ENCODE peak calls at places on chromosome 5, in four cellular contexts. K is H1, Y is M059J, X is dorsolateral prefrontal cortex. O is an unnamed sample.

GRCh38 chr5:66223637-66224036 is 79.5 kb downstream of the SREK1 start:
- DNase-seq in X (no peak), Y (peak; percentile 25), K (no peak), O (peak; percentile 8)

GRCh38 chr5:79806741-79807140 is 117.1 kb downstream of the CMYA5 start:
- DNase-seq in K (no peak), Y (no peak), X (no peak), O (no peak)

GRCh38 chr5:3268760-3269330 is 326.8 kb upstream of the IRX1 start:
- DNase-seq in X (no peak), Y (no peak), K (no peak), O (no peak)

GRCh38 chr5:172733974-172734346 is 37.0 kb downstream of the DUSP1 start:
- DNase-seq in Y (no peak), X (no peak), K (no peak), O (no peak)

GRCh38 chr5:173963867-173964429 is 25.0 kb upstream of the C5orf47 start:
- DNase-seq in X (no peak), Y (peak; percentile 50), K (no peak), O (no peak)

GRCh38 chr5:125683669-125684068 is 739.5 kb upstream of the GRAMD2B start:
- DNase-seq in K (no peak), Y (no peak), X (no peak), O (no peak)

GRCh38 chr5:140322751-140323731 is 20.1 kb upstream of the PFDN1 start:
- DNase-seq in K (no peak), Y (peak; percentile 98), X (peak; percentile 55), O (peak; percentile 74)

GRCh38 chr5:136058031-136058971 is 29.5 kb downstream of the TGFBI start:
- DNase-seq in K (no peak), X (no peak), Y (peak; percentile 98), O (peak; percentile 94)

GRCh38 chr5:173479711-173480110 is 136.7 kb downstream of the BOD1 start:
- DNase-seq in Y (peak; percentile 38), K (no peak), X (no peak), O (peak; percentile 82)

GRCh38 chr5:30438785-30439184 is 754.7 kb upstream of the CDH6 start:
- DNase-seq in Y (no peak), K (no peak), X (no peak), O (no peak)

GRCh38 chr5:152329896-152330295 is 75.2 kb downstream of the NMUR2 start:
- DNase-seq in Y (no peak), K (no peak), X (no peak), O (no peak)

GRCh38 chr5:150409638-150410523 is 2.8 kb downstream of the CD74 start:
- DNase-seq in K (peak; percentile 44), X (peak; percentile 87), Y (peak; percentile 90), O (peak; percentile 75)

GRCh38 chr5:145937432-145938250 is 1.3 kb downstream of the SH3RF2 start:
- DNase-seq in Y (peak; percentile 91), K (peak; percentile 13), X (no peak), O (no peak)

GRCh38 chr5:134992148-134992547 is 24.4 kb downstream of the CATSPER3 start:
- DNase-seq in X (no peak), K (no peak), Y (no peak), O (no peak)

GRCh38 chr5:136063778-136064465 is 35.1 kb downstream of the TGFBI start:
- DNase-seq in X (no peak), K (no peak), Y (no peak), O (no peak)

GRCh38 chr5:73151733-73152410 is 21.1 kb upstream of the TMEM174 start:
- DNase-seq in X (no peak), Y (no peak), K (no peak), O (no peak)

GRCh38 chr5:132026516-132027008 is 15.1 kb upstream of the ACSL6 start:
- DNase-seq in Y (no peak), X (peak; percentile 28), K (no peak), O (no peak)

GRCh38 chr5:9519537-9519936 is 26.3 kb downstream of the SEMA5A start:
- DNase-seq in K (no peak), X (no peak), Y (peak; percentile 78), O (peak; percentile 88)

GRCh38 chr5:622359-622758 is 10.2 kb downstream of the CEP72 start:
- DNase-seq in K (no peak), X (no peak), Y (no peak), O (no peak)

GRCh38 chr5:41882765-41883164 is 12.5 kb upstream of the OXCT1 start:
- DNase-seq in K (no peak), X (no peak), Y (no peak), O (no peak)

GRCh38 chr5:151047814-151048425 is 27.5 kb downstream of the GPX3 start:
- DNase-seq in X (no peak), K (no peak), Y (no peak), O (no peak)

GRCh38 chr5:125254267-125254666 is 507.8 kb upstream of the ZNF608 start:
- DNase-seq in K (no peak), X (no peak), Y (no peak), O (no peak)

O was measured in fibroblast of gingiva.